ENCODE peak calls at places on chromosome 11, in five cellular contexts. B, D, U, L and I are unnamed samples.

GRCh38 chr11:43497144-43497543 is 138.4 kb downstream of the TTC17 start:
- DNase-seq in B (no peak), D (no peak), U (no peak), L (no peak), I (no peak)

GRCh38 chr11:22938691-22939090 is 78.4 kb upstream of the CCDC179 start:
- DNase-seq in B (no peak), D (no peak), U (no peak), L (no peak), I (no peak)

GRCh38 chr11:75298191-75298590 is 53.3 kb downstream of the ARRB1 start:
- DNase-seq in B (no peak), D (no peak), U (no peak), L (no peak), I (no peak)

GRCh38 chr11:13007702-13008435 is 1.2 kb upstream of the RASSF10 start:
- DNase-seq in B (no peak), D (no peak), U (no peak), L (no peak), I (no peak)

GRCh38 chr11:34358666-34359547 is 1.1 kb upstream of the ABTB2 start:
- DNase-seq in B (peak), D (peak), U (peak), L (peak), I (peak)

GRCh38 chr11:122168218-122168617 is 52.2 kb upstream of the BLID start:
- DNase-seq in B (no peak), D (no peak), U (no peak), L (no peak), I (no peak)

GRCh38 chr11:57515332-57516060 is at the start of gene SLC43A1:
- DNase-seq in B (peak), D (peak), U (peak), L (peak), I (peak)

GRCh38 chr11:40291304-40292100 is 1168.0 kb downstream of the LRRC4C start:
- DNase-seq in B (no peak), D (no peak), U (no peak), L (no peak), I (no peak)

GRCh38 chr11:129285387-129285786 is 90.3 kb upstream of the BARX2 start:
- DNase-seq in B (peak), D (no peak), U (no peak), L (no peak), I (no peak)

GRCh38 chr11:77300695-77301094 is 791 bp downstream of the GDPD4 start:
- DNase-seq in B (no peak), D (no peak), U (no peak), L (no peak), I (no peak)

GRCh38 chr11:36024716-36025115 is 80.9 kb downstream of the LDLRAD3 start:
- DNase-seq in B (no peak), D (no peak), U (no peak), L (no peak), I (no peak)

GRCh38 chr11:64028398-64029115 is 7.2 kb upstream of the FLRT1 start:
- DNase-seq in B (peak), D (no peak), U (no peak), L (peak), I (peak)

GRCh38 chr11:10925149-10925926 is 67.5 kb upstream of the ZBED5 start:
- DNase-seq in B (no peak), D (no peak), U (no peak), L (no peak), I (no peak)

GRCh38 chr11:116798368-116798767 is 6.7 kb upstream of the APOA5 start:
- DNase-seq in B (no peak), D (no peak), U (no peak), L (no peak), I (no peak)

GRCh38 chr11:95716266-95716665 is 73.3 kb downstream of the FAM76B start:
- DNase-seq in B (no peak), D (peak), U (no peak), L (peak), I (no peak)

GRCh38 chr11:2707736-2708135 is 7.9 kb upstream of the KCNQ1OT1 start:
- DNase-seq in B (no peak), D (no peak), U (peak), L (no peak), I (no peak)

GRCh38 chr11:3008746-3009336 is 16.7 kb upstream of the NAP1L4 start:
- DNase-seq in B (no peak), D (no peak), U (no peak), L (no peak), I (no peak)

GRCh38 chr11:57597461-57597892 is at the start of gene SERPING1:
- DNase-seq in B (peak), D (no peak), U (peak), L (peak), I (no peak)

GRCh38 chr11:17721242-17721999 is 2.0 kb downstream of the MYOD1 start:
- DNase-seq in B (no peak), D (no peak), U (no peak), L (no peak), I (no peak)

GRCh38 chr11:60971520-60971919 is at the start of gene CD6:
- DNase-seq in B (no peak), D (no peak), U (no peak), L (no peak), I (no peak)

GRCh38 chr11:33452806-33453205 is 195.6 kb downstream of the HIPK3 start:
- DNase-seq in B (no peak), D (no peak), U (no peak), L (peak), I (no peak)

GRCh38 chr11:58530236-58530635 is 22.3 kb upstream of the OR5B21 start:
- DNase-seq in B (no peak), D (no peak), U (no peak), L (no peak), I (no peak)

GRCh38 chr11:75133976-75134375 is 16.9 kb upstream of the SLCO2B1 start:
- DNase-seq in B (no peak), D (no peak), U (no peak), L (no peak), I (no peak)

GRCh38 chr11:108486331-108486730 is 11.9 kb downstream of the POGLUT3 start:
- DNase-seq in B (no peak), D (no peak), U (no peak), L (no peak), I (no peak)

GRCh38 chr11:125871391-125872137 is 15.9 kb upstream of the HYLS1 start:
- DNase-seq in B (peak), D (peak), U (no peak), L (peak), I (peak)
- TF ChIP-seq CTCF in B (no peak), D (peak), U (peak), L (peak), I (peak)

GRCh38 chr11:69373251-69373635 is 79.3 kb downstream of the MYEOV start:
- DNase-seq in B (no peak), D (no peak), U (no peak), L (no peak), I (no peak)
- TF ChIP-seq CTCF in B (no peak), D (no peak), U (no peak), L (no peak), I (no peak)

GRCh38 chr11:65185869-65186341 is 4.2 kb downstream of the CAPN1 start:
- DNase-seq in B (no peak), D (no peak), U (no peak), L (no peak), I (no peak)
- TF ChIP-seq CTCF in B (no peak), D (no peak), U (no peak), L (peak), I (no peak)

DNA sequence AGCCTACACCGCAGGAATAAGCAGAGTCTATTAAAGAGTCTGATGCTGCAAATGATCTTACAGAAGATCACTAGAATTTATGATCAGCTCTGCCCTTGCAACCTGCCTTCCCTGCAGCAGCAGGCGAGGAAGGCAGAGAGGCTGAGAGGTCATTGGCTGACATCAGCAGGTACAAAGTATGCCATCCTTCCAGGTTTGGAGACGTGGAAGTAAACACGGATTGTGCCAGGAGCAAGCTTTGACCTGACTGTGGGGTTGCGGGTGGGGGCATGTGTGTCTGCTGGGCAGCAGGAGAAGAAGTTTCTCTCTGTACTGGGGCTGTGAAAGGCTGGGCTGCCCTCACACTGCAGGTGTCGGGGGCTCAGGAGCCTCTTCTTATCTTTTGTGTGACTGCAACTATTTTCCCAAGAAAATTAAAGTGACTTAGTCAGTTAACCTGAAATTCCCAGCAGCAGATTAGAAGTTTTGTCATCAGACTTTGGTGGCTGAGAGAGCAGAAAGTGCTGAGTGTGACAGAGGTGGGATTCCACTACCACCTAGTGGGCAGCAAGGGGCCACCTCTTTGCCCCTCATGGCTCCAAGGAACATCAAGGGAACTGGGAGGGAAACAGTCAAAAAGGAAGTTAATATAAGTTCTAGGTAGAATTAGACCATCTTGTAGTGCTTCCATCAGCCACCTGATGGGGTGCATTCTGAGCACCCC is 565.9 kb downstream of the ETS1 start:
- DNase-seq in B (no peak), D (no peak), U (no peak), L (peak), I (no peak)
- TF ChIP-seq CTCF in B (no peak), D (peak), U (peak), L (peak), I (peak)

GRCh38 chr11:27420217-27420616 is 52.4 kb downstream of the LGR4 start:
- DNase-seq in B (no peak), D (no peak), U (no peak), L (no peak), I (no peak)
- TF ChIP-seq CTCF in B (no peak), D (no peak), U (no peak), L (no peak), I (no peak)